ENCODE peak calls at places on chromosome 14, in six cellular contexts. T is A549, F is HepG2, C is cardiac fibroblast, J is heart left ventricle, X is GM13977. K is an unnamed sample.

GRCh38 chr14:101961746-101962502 is 2.4 kb upstream of the DYNC1H1 start:
- DNase-seq in T (no peak), F (no peak), C (no peak), J (no peak), X (no peak), K (no peak)

GRCh38 chr14:72124171-72124570 is 191.9 kb downstream of the RGS6 start:
- DNase-seq in T (no peak), F (no peak), C (no peak), J (no peak), X (no peak), K (no peak)

GRCh38 chr14:22420598-22421186 is 168.3 kb downstream of the DAD1 start:
- DNase-seq in T (no peak), F (no peak), C (peak), J (no peak), X (no peak), K (no peak)

GRCh38 chr14:95464524-95464923 is 51.9 kb downstream of the SYNE3 start:
- DNase-seq in T (no peak), F (no peak), C (no peak), J (no peak), X (no peak), K (no peak)

GRCh38 chr14:100439781-100440180 is 116.6 kb downstream of the SLC25A47 start:
- DNase-seq in T (peak), F (no peak), C (peak), J (no peak), X (no peak), K (peak)

GRCh38 chr14:38203929-38204716 is 3.6 kb upstream of the SSTR1 start:
- DNase-seq in T (no peak), F (no peak), C (no peak), J (no peak), X (no peak), K (no peak)

GRCh38 chr14:102472815-102473158 is 36.8 kb downstream of the ANKRD9 start:
- DNase-seq in T (no peak), F (no peak), C (no peak), J (no peak), X (no peak), K (no peak)

GRCh38 chr14:84272290-84272721 is 1257.6 kb upstream of the FLRT2 start:
- DNase-seq in T (no peak), F (no peak), C (peak), J (no peak), X (no peak), K (no peak)

GRCh38 chr14:104681689-104682074 is 7.7 kb upstream of the INF2 start:
- DNase-seq in T (peak), F (peak), C (peak), J (peak), X (no peak), K (peak)

GRCh38 chr14:96626916-96627315 is 124.7 kb downstream of the PAPOLA start:
- DNase-seq in T (no peak), F (no peak), C (no peak), J (no peak), X (no peak), K (no peak)

GRCh38 chr14:105150368-105151111 is 18.0 kb downstream of the JAG2 start:
- DNase-seq in T (no peak), F (no peak), C (no peak), J (no peak), X (no peak), K (no peak)

GRCh38 chr14:35558680-35559079 is 24.7 kb downstream of the INSM2 start:
- DNase-seq in T (no peak), F (no peak), C (no peak), J (no peak), X (no peak), K (no peak)

GRCh38 chr14:61153914-61154545 is 127.1 kb downstream of the TMEM30B start:
- DNase-seq in T (no peak), F (no peak), C (no peak), J (no peak), X (no peak), K (peak)

GRCh38 chr14:100221419-100222218 is 17.3 kb upstream of the YY1 start:
- DNase-seq in T (no peak), F (peak), C (peak), J (peak), X (peak), K (peak)

GRCh38 chr14:103196716-103197115 is 73.5 kb downstream of the TNFAIP2 start:
- DNase-seq in T (no peak), F (no peak), C (no peak), J (no peak), X (no peak), K (no peak)

GRCh38 chr14:65277580-65278270 is 134.8 kb upstream of the FUT8 start:
- DNase-seq in T (no peak), F (no peak), C (no peak), J (no peak), X (no peak), K (no peak)

GRCh38 chr14:52315355-52315718 is 1.2 kb downstream of the PTGER2 start:
- DNase-seq in T (no peak), F (no peak), C (peak), J (no peak), X (no peak), K (no peak)

GRCh38 chr14:95315579-95315978 is 4.1 kb downstream of the CLMN start:
- DNase-seq in T (no peak), F (no peak), C (no peak), J (no peak), X (no peak), K (no peak)

GRCh38 chr14:61700104-61700886 is 5.0 kb downstream of the HIF1A start:
- DNase-seq in T (no peak), F (no peak), C (peak), J (no peak), X (no peak), K (peak)

GRCh38 chr14:55212611-55213010 is 21.2 kb upstream of the DLGAP5 start:
- DNase-seq in T (no peak), F (no peak), C (no peak), J (no peak), X (no peak), K (no peak)

GRCh38 chr14:58875613-58876012 is 237.9 kb downstream of the DACT1 start:
- DNase-seq in T (no peak), F (no peak), C (no peak), J (no peak), X (no peak), K (no peak)

GRCh38 chr14:65101631-65102440 is 481 bp downstream of the MAX start:
- DNase-seq in T (no peak), F (no peak), C (no peak), J (peak), X (no peak), K (no peak)

GRCh38 chr14:45247427-45247826 is 5.6 kb downstream of the MIS18BP1 start:
- DNase-seq in T (peak), F (peak), C (no peak), J (no peak), X (no peak), K (no peak)

GRCh38 chr14:82667006-82667405 is 1133.4 kb upstream of the SEL1L start:
- DNase-seq in T (peak), F (no peak), C (no peak), J (no peak), X (no peak), K (peak)

GRCh38 chr14:69719501-69719951 is 47.4 kb upstream of the SRSF5 start:
- DNase-seq in T (no peak), F (no peak), C (peak), J (peak), X (no peak), K (peak)

GRCh38 chr14:69010632-69011031 is 31.5 kb upstream of the ACTN1 start:
- DNase-seq in T (peak), F (no peak), C (peak), J (no peak), X (no peak), K (no peak)

GRCh38 chr14:75648066-75648838 is 12.4 kb downstream of the ERG28 start:
- DNase-seq in T (peak), F (peak), C (peak), J (peak), X (no peak), K (peak)

GRCh38 chr14:21978184-21978998 is 304.8 kb upstream of the OR4E1 start:
- DNase-seq in T (peak), F (peak), C (peak), J (no peak), X (peak), K (peak)

GRCh38 chr14:70190156-70190555 is 1.4 kb upstream of the SLC8A3 start:
- DNase-seq in T (no peak), F (no peak), C (no peak), J (no peak), X (no peak), K (no peak)

GRCh38 chr14:58662759-58663158 is 25.0 kb downstream of the DACT1 start:
- DNase-seq in T (no peak), F (no peak), C (no peak), J (no peak), X (no peak), K (no peak)

GRCh38 chr14:69713127-69713800 is 53.7 kb upstream of the SRSF5 start:
- DNase-seq in T (no peak), F (no peak), C (no peak), J (no peak), X (no peak), K (no peak)

GRCh38 chr14:68157971-68158371 is 338.4 kb downstream of the RAD51B start:
- DNase-seq in T (no peak), F (no peak), C (peak), J (no peak), X (no peak), K (peak)

GRCh38 chr14:32998433-32998832 is 59.8 kb downstream of the NPAS3 start:
- DNase-seq in T (no peak), F (no peak), C (peak), J (no peak), X (no peak), K (peak)

GRCh38 chr14:64910847-64911495 is 3.3 kb upstream of the CHURC1 start:
- DNase-seq in T (peak), F (peak), C (peak), J (no peak), X (no peak), K (peak)

GRCh38 chr14:93206793-93207467 is at the start of the genes GON7 and UBR7:
- DNase-seq in T (peak), F (peak), C (peak), J (peak), X (peak), K (peak)
- TF ChIP-seq CTCF in T (no peak), F (peak), C (no peak), J (no peak), X (peak), K (no peak)

GRCh38 chr14:90458536-90458935 is 61.7 kb downstream of the CALM1 start:
- DNase-seq in T (no peak), F (no peak), C (no peak), J (no peak), X (no peak), K (no peak)

GRCh38 chr14:90460136-90460535 is 63.3 kb downstream of the CALM1 start:
- DNase-seq in T (no peak), F (no peak), C (no peak), J (no peak), X (no peak), K (no peak)

GRCh38 chr14:90457191-90457590 is 60.4 kb downstream of the CALM1 start:
- DNase-seq in T (no peak), F (no peak), C (no peak), J (no peak), X (no peak), K (no peak)

GRCh38 chr14:90464481-90464880 is 67.7 kb downstream of the CALM1 start:
- DNase-seq in T (no peak), F (no peak), C (no peak), J (no peak), X (no peak), K (no peak)

DNA sequence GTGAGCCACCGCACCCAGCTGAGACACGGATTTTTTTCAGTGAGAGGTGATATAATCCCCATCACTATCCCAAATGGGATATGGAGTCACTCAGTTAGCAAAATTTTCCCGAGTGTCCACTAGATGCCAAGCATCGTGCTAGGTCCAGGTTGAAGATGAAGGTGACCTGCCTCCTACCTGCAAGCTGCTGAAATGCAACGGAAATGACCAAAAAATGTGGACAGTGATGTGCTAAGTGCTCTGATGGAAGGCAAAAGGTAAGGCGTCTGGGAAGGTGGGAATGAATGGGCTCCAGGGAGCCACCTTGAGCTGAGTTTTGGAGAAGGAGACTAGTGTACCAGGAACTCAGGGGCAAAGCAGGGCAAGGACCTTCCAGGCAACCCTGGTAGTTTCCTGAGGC is 64.6 kb downstream of the CALM1 start:
- DNase-seq in T (peak), F (no peak), C (no peak), J (no peak), X (no peak), K (no peak)
- TF ChIP-seq CTCF in T (no peak), F (peak), C (no peak), J (no peak), X (no peak), K (no peak)

DNA sequence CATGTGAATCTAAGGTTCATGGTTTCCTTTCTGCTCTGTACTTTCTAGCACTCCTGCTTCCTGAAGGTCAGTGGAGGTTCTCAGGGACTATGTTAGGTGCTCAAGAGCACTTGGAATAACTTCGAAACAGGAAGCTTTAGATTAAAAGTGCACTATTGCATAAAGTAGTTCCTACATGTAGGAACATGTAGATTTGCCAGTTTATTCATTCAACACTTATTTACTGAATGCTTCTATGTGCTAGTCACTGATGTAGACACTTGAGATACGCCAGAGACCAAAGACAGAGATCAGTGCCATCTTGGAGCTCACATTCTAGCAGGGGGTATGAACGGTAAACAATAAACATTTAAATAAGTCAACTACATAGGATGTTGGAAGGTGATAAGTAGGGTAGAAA is 87.7 kb downstream of the DHRS2 start:
- DNase-seq in T (no peak), F (no peak), C (no peak), J (no peak), X (no peak), K (no peak)
- TF ChIP-seq CTCF in T (no peak), F (no peak), C (no peak), J (no peak), X (no peak), K (no peak)

GRCh38 chr14:66403183-66403582 is 83.0 kb upstream of the CCDC196 start:
- DNase-seq in T (peak), F (peak), C (peak), J (no peak), X (no peak), K (peak)

GRCh38 chr14:66398437-66398836 is 87.7 kb upstream of the CCDC196 start:
- DNase-seq in T (no peak), F (no peak), C (no peak), J (no peak), X (no peak), K (no peak)

GRCh38 chr14:66404051-66404450 is 82.1 kb upstream of the CCDC196 start:
- DNase-seq in T (no peak), F (no peak), C (no peak), J (no peak), X (no peak), K (no peak)

GRCh38 chr14:66405158-66405557 is 81.0 kb upstream of the CCDC196 start:
- DNase-seq in T (no peak), F (no peak), C (peak), J (no peak), X (no peak), K (peak)

DNA sequence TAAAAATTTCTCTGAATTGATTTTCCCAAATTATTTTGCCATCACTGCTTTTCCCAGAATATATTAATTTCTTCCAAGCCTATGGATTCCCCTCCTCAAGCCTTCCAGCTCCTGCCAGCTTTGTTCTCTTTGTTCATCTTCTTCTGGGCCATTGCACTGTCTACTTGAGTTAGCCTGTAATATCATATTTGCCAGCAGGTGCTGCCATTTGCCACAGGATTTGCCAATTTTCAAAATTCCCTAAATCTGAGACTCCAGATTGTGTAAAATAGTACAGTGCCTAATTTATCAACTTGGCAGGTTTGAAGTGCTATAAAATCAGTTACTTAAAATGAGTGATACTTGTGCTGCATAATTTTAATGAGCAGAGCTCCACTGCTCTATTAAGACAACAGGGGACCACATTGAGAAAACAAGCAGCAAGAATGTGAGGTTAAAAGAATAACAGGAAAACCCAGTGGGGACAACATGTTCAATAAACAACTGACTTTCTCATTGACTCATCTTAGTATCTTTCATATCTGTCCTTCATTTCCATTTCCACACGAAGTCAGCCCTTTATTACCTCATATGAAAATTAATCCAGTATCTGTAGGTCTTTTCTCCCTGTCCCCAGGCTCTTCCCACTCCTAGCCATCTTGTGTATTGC is 84.6 kb upstream of the CCDC196 start:
- DNase-seq in T (peak), F (peak), C (peak), J (no peak), X (no peak), K (peak)
- TF ChIP-seq CTCF in T (peak), F (peak), C (peak), J (peak), X (peak), K (peak)

DNA sequence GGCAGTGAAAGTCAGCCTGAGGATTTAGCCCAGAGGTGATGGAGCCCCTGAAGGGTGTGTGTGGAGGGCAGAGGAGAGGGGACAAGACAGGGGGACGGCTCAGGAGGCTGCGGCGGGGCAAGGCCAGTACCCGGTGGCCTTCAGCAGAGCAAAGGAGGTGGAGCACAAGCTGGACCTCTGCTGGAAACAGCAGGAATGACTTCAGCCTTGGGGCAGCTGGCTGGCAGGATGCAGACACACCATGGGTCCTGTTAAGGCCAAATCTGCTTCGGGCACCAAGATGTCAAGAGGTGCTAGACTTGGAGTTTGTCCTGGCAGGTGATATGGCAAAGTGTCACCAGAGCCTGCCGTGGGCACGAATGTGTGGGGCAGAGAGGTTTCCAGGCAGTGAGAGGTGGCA is 92.1 kb downstream of the LGMN start:
- DNase-seq in T (no peak), F (no peak), C (no peak), J (no peak), X (no peak), K (no peak)
- TF ChIP-seq CTCF in T (no peak), F (peak), C (peak), J (no peak), X (no peak), K (peak)